ENCODE peak calls at places on chromosomes 3 and 15, in six cellular contexts. A is occipital lobe, Y is posterior cingulate gyrus, U is DMS153, G is frontal cortex, E is NB4. H is an unnamed sample.
A peak's percentile ranks its signal among the peaks of the same experiment; 100 is the strongest.

GRCh38 chr15:52417501-52417900 is 111.2 kb downstream of the MYO5A start:
- DNase-seq in A (no peak), G (no peak), Y (no peak), E (peak; percentile 2), U (no peak), H (no peak)

GRCh38 chr15:99268431-99268830 is 17.1 kb downstream of the LRRC28 start:
- DNase-seq in U (no peak), A (no peak), G (no peak), Y (no peak), E (no peak), H (no peak)

GRCh38 chr3:13822042-13822441 is 57.8 kb downstream of the WNT7A start:
- DNase-seq in Y (no peak), A (no peak), U (no peak), G (no peak), E (no peak), H (no peak)

GRCh38 chr15:98076021-98076816 is 115.7 kb downstream of the ARRDC4 start:
- DNase-seq in E (peak; percentile 48), U (no peak), G (no peak), A (no peak), Y (no peak), H (peak; percentile 69)

GRCh38 chr3:13414040-13414729 is 5.9 kb downstream of the NUP210 start:
- DNase-seq in E (peak; percentile 97), G (no peak), U (no peak), A (no peak), Y (peak; percentile 84), H (peak; percentile 87)

GRCh38 chr15:52114656-52115055 is 2.1 kb upstream of the BCL2L10 start:
- DNase-seq in A (peak; percentile 35), Y (no peak), U (no peak), E (no peak), G (peak; percentile 52), H (no peak)

GRCh38 chr3:192433704-192434103 is 293.6 kb downstream of the FGF12 start:
- DNase-seq in G (no peak), U (no peak), A (no peak), Y (no peak), E (no peak), H (no peak)

GRCh38 chr3:48614044-48614443 is 4.6 kb upstream of the UQCRC1 start:
- DNase-seq in Y (no peak), U (no peak), E (peak; percentile 87), A (no peak), G (no peak), H (no peak)

GRCh38 chr3:143970773-143971366 is 753 bp upstream of the DIPK2A start:
- DNase-seq in A (no peak), G (peak; percentile 24), U (peak; percentile 45), Y (peak; percentile 88), E (peak; percentile 76), H (peak; percentile 73)

GRCh38 chr3:147963711-147964110 is 554.5 kb downstream of the ZIC1 start:
- DNase-seq in U (no peak), E (no peak), Y (no peak), A (no peak), G (no peak), H (no peak)

GRCh38 chr3:57983734-57984518 is 24.3 kb upstream of the FLNB start:
- DNase-seq in E (peak; percentile 96), G (no peak), A (no peak), Y (peak; percentile 45), U (no peak), H (peak; percentile 66)

GRCh38 chr15:78047631-78048409 is 29.7 kb downstream of the TBC1D2B start:
- DNase-seq in Y (no peak), U (no peak), E (peak; percentile 98), A (no peak), G (no peak), H (peak; percentile 61)

GRCh38 chr3:197103766-197104165 is 74.1 kb upstream of the MELTF start:
- DNase-seq in Y (no peak), U (no peak), A (no peak), G (no peak), E (no peak), H (no peak)

GRCh38 chr3:33105341-33105943 is 8.4 kb upstream of the CRTAP start:
- DNase-seq in U (no peak), A (no peak), G (no peak), E (no peak), Y (no peak), H (no peak)

GRCh38 chr3:190528721-190529120 is 14.8 kb downstream of the IL1RAP start:
- DNase-seq in U (no peak), Y (no peak), A (no peak), G (no peak), E (peak; percentile 61), H (no peak)